ENCODE peak calls at places on chromosome 19, in four cellular contexts. One of them, this sample, is unnamed.

GRCh38 chr19:58562126-58563033 is 4.0 kb upstream of the UBE2M start:
- DNase-seq in choroid plexus epithelial cell: peak; percentile 40
- DNase-seq in heart right ventricle: no peak
- DNase-seq in astrocyte of the spinal cord: peak; percentile 34
- DNase-seq in this sample: peak; percentile 68

GRCh38 chr19:38362076-38362945 is 12.1 kb upstream of the PSMD8 start:
- DNase-seq in choroid plexus epithelial cell: peak; percentile 57
- DNase-seq in heart right ventricle: peak; percentile 82
- DNase-seq in astrocyte of the spinal cord: peak; percentile 47
- DNase-seq in this sample: peak; percentile 82

GRCh38 chr19:543912-544608 is at the start of gene GZMM:
- DNase-seq in choroid plexus epithelial cell: no peak
- DNase-seq in heart right ventricle: no peak
- DNase-seq in astrocyte of the spinal cord: no peak
- DNase-seq in this sample: no peak

GRCh38 chr19:58479303-58479702 is 3.2 kb downstream of the ZNF446 start:
- DNase-seq in choroid plexus epithelial cell: no peak
- DNase-seq in heart right ventricle: no peak
- DNase-seq in astrocyte of the spinal cord: no peak
- DNase-seq in this sample: no peak

GRCh38 chr19:39602224-39602623 is at the start of gene LGALS13:
- DNase-seq in choroid plexus epithelial cell: no peak
- DNase-seq in heart right ventricle: no peak
- DNase-seq in astrocyte of the spinal cord: no peak
- DNase-seq in this sample: peak; percentile 16

GRCh38 chr19:6218497-6219146 is 61.2 kb downstream of the MLLT1 start:
- DNase-seq in choroid plexus epithelial cell: peak; percentile 77
- DNase-seq in heart right ventricle: peak; percentile 88
- DNase-seq in astrocyte of the spinal cord: peak; percentile 77
- DNase-seq in this sample: peak; percentile 92

GRCh38 chr19:29690842-29691241 is 24.2 kb downstream of the C19orf12 start:
- DNase-seq in choroid plexus epithelial cell: peak; percentile 65
- DNase-seq in heart right ventricle: no peak
- DNase-seq in astrocyte of the spinal cord: peak; percentile 36
- DNase-seq in this sample: no peak

GRCh38 chr19:27993619-27994018 is 1219.3 kb downstream of the UQCRFS1 start:
- DNase-seq in choroid plexus epithelial cell: no peak
- DNase-seq in heart right ventricle: no peak
- DNase-seq in astrocyte of the spinal cord: no peak
- DNase-seq in this sample: no peak

GRCh38 chr19:55712804-55713631 is 25.2 kb downstream of the NLRP9 start:
- DNase-seq in choroid plexus epithelial cell: no peak
- DNase-seq in heart right ventricle: no peak
- DNase-seq in astrocyte of the spinal cord: no peak
- DNase-seq in this sample: no peak

GRCh38 chr19:10343495-10343894 is 4.1 kb upstream of the ICAM3 start:
- DNase-seq in choroid plexus epithelial cell: no peak
- DNase-seq in heart right ventricle: no peak
- DNase-seq in astrocyte of the spinal cord: no peak
- DNase-seq in this sample: no peak

GRCh38 chr19:9645466-9645865 is 24.4 kb upstream of the ZNF561 start:
- DNase-seq in choroid plexus epithelial cell: peak; percentile 4
- DNase-seq in heart right ventricle: no peak
- DNase-seq in astrocyte of the spinal cord: no peak
- DNase-seq in this sample: no peak

GRCh38 chr19:58398545-58398944 is 3.1 kb downstream of the RNF225 start:
- DNase-seq in choroid plexus epithelial cell: no peak
- DNase-seq in heart right ventricle: no peak
- DNase-seq in astrocyte of the spinal cord: no peak
- DNase-seq in this sample: no peak

GRCh38 chr19:46925548-46925950 is 64.8 kb downstream of the ARHGAP35 start:
- DNase-seq in choroid plexus epithelial cell: no peak
- DNase-seq in heart right ventricle: no peak
- DNase-seq in astrocyte of the spinal cord: no peak
- DNase-seq in this sample: no peak

GRCh38 chr19:16886305-16886880 is 2.4 kb upstream of the F2RL3 start:
- DNase-seq in choroid plexus epithelial cell: peak; percentile 67
- DNase-seq in heart right ventricle: peak; percentile 66
- DNase-seq in astrocyte of the spinal cord: no peak
- DNase-seq in this sample: peak; percentile 40

GRCh38 chr19:23716792-23717191 is 29.8 kb upstream of the ZNF675 start:
- DNase-seq in choroid plexus epithelial cell: no peak
- DNase-seq in heart right ventricle: no peak
- DNase-seq in astrocyte of the spinal cord: no peak
- DNase-seq in this sample: no peak

GRCh38 chr19:33370783-33371182 is 2.7 kb upstream of the CEBPG start:
- DNase-seq in choroid plexus epithelial cell: no peak
- DNase-seq in heart right ventricle: no peak
- DNase-seq in astrocyte of the spinal cord: no peak
- DNase-seq in this sample: no peak

GRCh38 chr19:43460362-43461016 is 4.9 kb downstream of the LYPD3 start:
- DNase-seq in choroid plexus epithelial cell: no peak
- DNase-seq in heart right ventricle: no peak
- DNase-seq in astrocyte of the spinal cord: no peak
- DNase-seq in this sample: no peak

GRCh38 chr19:46603752-46604241 is 2.7 kb downstream of the CALM3 start:
- DNase-seq in choroid plexus epithelial cell: no peak
- DNase-seq in heart right ventricle: no peak
- DNase-seq in astrocyte of the spinal cord: no peak
- DNase-seq in this sample: no peak

GRCh38 chr19:1237754-1238372 is at the start of gene CBARP:
- DNase-seq in choroid plexus epithelial cell: peak; percentile 24
- DNase-seq in heart right ventricle: no peak
- DNase-seq in astrocyte of the spinal cord: no peak
- DNase-seq in this sample: peak; percentile 55

GRCh38 chr19:44746946-44747738 is 1.4 kb upstream of the BCL3 start:
- DNase-seq in choroid plexus epithelial cell: peak; percentile 94
- DNase-seq in heart right ventricle: peak; percentile 96
- DNase-seq in astrocyte of the spinal cord: peak; percentile 97
- DNase-seq in this sample: peak; percentile 92

GRCh38 chr19:15324791-15325519 is 7.4 kb downstream of the BRD4 start:
- DNase-seq in choroid plexus epithelial cell: no peak
- DNase-seq in heart right ventricle: no peak
- DNase-seq in astrocyte of the spinal cord: no peak
- DNase-seq in this sample: no peak

DNA sequence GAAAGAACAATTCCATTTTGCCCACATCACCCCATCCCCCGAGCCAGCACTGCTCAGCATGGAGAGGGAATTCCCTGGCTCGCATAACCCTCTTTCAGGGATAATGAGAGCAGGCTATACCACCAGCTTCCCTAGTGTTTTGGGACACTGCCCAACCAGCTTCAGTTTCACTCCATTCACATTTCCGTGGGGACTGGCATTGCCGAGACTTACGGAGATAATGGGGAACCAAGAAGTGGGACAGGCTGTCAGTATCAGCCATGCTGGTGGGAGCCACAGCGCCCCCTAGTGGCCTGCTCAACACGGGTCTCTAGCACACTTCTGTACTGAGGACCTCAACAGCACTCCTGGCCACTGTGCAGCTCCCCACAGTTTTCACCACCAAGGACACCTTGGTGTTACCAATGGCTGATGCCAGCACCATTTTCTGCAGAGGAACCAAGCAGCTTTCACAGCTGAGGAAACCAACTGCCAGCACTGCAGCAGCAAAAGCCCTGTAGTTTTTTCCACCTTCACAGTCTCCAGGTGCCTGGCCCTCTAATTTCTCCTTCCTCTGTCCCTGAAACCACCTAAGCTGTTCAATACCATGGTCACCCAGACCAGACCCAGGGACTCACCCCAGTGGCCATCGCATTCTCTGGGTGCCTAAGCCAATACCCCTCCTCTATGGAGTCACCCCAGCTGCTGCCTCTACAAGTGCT is 23.7 kb downstream of the SLC6A16 start:
- DNase-seq in choroid plexus epithelial cell: peak; percentile 76
- DNase-seq in heart right ventricle: peak; percentile 58
- DNase-seq in astrocyte of the spinal cord: peak; percentile 36
- DNase-seq in this sample: peak; percentile 65
- TF ChIP-seq CTCF in choroid plexus epithelial cell: peak; percentile 93
- TF ChIP-seq CTCF in heart right ventricle: peak; percentile 65
- TF ChIP-seq CTCF in astrocyte of the spinal cord: peak; percentile 93
- TF ChIP-seq CTCF in this sample: peak; percentile 53

GRCh38 chr19:18542936-18543813 is at the start of gene FKBP8:
- DNase-seq in choroid plexus epithelial cell: peak; percentile 92
- DNase-seq in heart right ventricle: peak; percentile 94
- DNase-seq in astrocyte of the spinal cord: peak; percentile 85
- DNase-seq in this sample: peak; percentile 95

GRCh38 chr19:18541992-18542935 is 1.1 kb downstream of the FKBP8 start:
- DNase-seq in choroid plexus epithelial cell: no peak
- DNase-seq in heart right ventricle: no peak
- DNase-seq in astrocyte of the spinal cord: no peak
- DNase-seq in this sample: no peak

GRCh38 chr19:18541258-18541991 is 1.9 kb downstream of the FKBP8 start:
- DNase-seq in choroid plexus epithelial cell: no peak
- DNase-seq in heart right ventricle: no peak
- DNase-seq in astrocyte of the spinal cord: no peak
- DNase-seq in this sample: no peak

GRCh38 chr19:18539372-18539771 is 4.0 kb downstream of the FKBP8 start:
- DNase-seq in choroid plexus epithelial cell: no peak
- DNase-seq in heart right ventricle: no peak
- DNase-seq in astrocyte of the spinal cord: no peak
- DNase-seq in this sample: no peak

DNA sequence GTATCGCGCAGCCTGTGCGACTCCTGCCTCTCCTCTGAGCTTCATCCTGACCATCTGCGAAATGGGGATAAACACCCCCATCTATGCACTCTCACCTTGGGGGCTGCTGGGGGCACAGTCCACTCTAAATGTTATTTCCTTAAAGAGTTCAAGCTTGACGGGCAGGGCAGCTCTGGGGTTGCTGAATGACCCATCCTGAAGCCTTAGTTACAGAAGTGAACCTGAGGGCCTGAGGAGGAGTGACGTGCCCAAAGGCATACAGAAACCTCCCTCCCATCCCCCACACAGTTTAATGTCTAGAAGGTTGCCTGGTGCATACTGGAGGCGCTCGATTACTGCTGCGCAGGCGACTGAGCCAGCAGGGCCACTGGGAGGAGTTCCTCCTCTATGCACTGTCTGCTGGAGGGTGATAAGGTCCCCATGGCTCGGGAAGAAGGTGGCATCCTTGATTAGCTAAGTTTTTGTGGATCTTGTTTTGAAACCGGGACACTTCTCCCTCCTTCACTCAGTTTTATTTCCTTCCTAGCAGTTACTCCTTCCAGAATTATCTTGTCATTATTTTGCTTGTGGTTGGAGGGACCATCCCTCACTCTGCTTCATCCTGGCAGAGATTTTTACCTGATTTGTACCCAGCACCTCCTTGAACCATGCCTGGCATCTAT is 572 bp upstream of the FKBP8 start:
- DNase-seq in choroid plexus epithelial cell: peak; percentile 74
- DNase-seq in heart right ventricle: peak; percentile 44
- DNase-seq in astrocyte of the spinal cord: peak; percentile 55
- DNase-seq in this sample: peak; percentile 22
- TF ChIP-seq CTCF in choroid plexus epithelial cell: no peak
- TF ChIP-seq CTCF in heart right ventricle: no peak
- TF ChIP-seq CTCF in astrocyte of the spinal cord: no peak
- TF ChIP-seq CTCF in this sample: no peak

GRCh38 chr19:3302755-3303154 is 63.6 kb upstream of the NFIC start:
- DNase-seq in choroid plexus epithelial cell: no peak
- DNase-seq in heart right ventricle: no peak
- DNase-seq in astrocyte of the spinal cord: no peak
- DNase-seq in this sample: no peak
- TF ChIP-seq CTCF in choroid plexus epithelial cell: peak; percentile 20
- TF ChIP-seq CTCF in heart right ventricle: no peak
- TF ChIP-seq CTCF in astrocyte of the spinal cord: peak; percentile 4
- TF ChIP-seq CTCF in this sample: no peak

GRCh38 chr19:53431399-53432087 is at the start of gene ZNF761:
- DNase-seq in choroid plexus epithelial cell: peak; percentile 92
- DNase-seq in heart right ventricle: peak; percentile 92
- DNase-seq in astrocyte of the spinal cord: peak; percentile 91
- DNase-seq in this sample: peak; percentile 98
- TF ChIP-seq CTCF in choroid plexus epithelial cell: peak; percentile 54
- TF ChIP-seq CTCF in heart right ventricle: no peak
- TF ChIP-seq CTCF in astrocyte of the spinal cord: peak; percentile 43
- TF ChIP-seq CTCF in this sample: peak; percentile 20

GRCh38 chr19:13959141-13959961 is 7.0 kb downstream of the DCAF15 start:
- DNase-seq in choroid plexus epithelial cell: no peak
- DNase-seq in heart right ventricle: no peak
- DNase-seq in astrocyte of the spinal cord: no peak
- DNase-seq in this sample: no peak
- TF ChIP-seq CTCF in choroid plexus epithelial cell: no peak
- TF ChIP-seq CTCF in heart right ventricle: no peak
- TF ChIP-seq CTCF in astrocyte of the spinal cord: no peak
- TF ChIP-seq CTCF in this sample: no peak